ENCODE peak calls at places on chromosomes 11 and 22, in nine cellular contexts. K is heart left ventricle; C is neural crest cell; S is CD8-positive, alpha-beta T cell; Z is Panc1; I is MCF 10A; D is lower lobe of right lung; M is cardiac muscle cell; Y is endothelial cell. G is an unnamed sample.

GRCh38 chr22:47069270-47069669 is 306.8 kb downstream of the TBC1D22A start:
- DNase-seq in Z (no peak), C (no peak), D (no peak), M (no peak), K (no peak), S (no peak), I (no peak), Y (no peak), G (no peak)

GRCh38 chr11:134905966-134906955 is 494.2 kb upstream of the B3GAT1 start:
- DNase-seq in I (no peak), C (no peak), Y (no peak), M (no peak), D (no peak), K (no peak), Z (no peak), S (no peak), G (no peak)

GRCh38 chr22:41998361-41999261 is at the start of gene WBP2NL:
- DNase-seq in C (no peak), Z (peak), S (peak), K (peak), M (peak), I (no peak), D (peak), Y (no peak), G (no peak)

GRCh38 chr22:29706493-29706892 is 13.3 kb upstream of the CABP7 start:
- DNase-seq in I (no peak), Y (no peak), Z (no peak), K (no peak), M (no peak), D (no peak), C (no peak), S (no peak), G (no peak)

GRCh38 chr11:11207428-11207827 is 145.6 kb downstream of the CSNK2A3 start:
- DNase-seq in Y (no peak), D (no peak), K (no peak), S (no peak), C (no peak), Z (no peak), M (no peak), I (no peak), G (no peak)

GRCh38 chr11:1235615-1236315 is 12.9 kb downstream of the MUC5B start:
- DNase-seq in Z (no peak), K (peak), Y (no peak), M (no peak), I (no peak), S (no peak), C (no peak), D (peak), G (peak)

GRCh38 chr22:41762980-41763779 is 37.3 kb upstream of the CCDC134 start:
- DNase-seq in Z (no peak), M (peak), D (no peak), S (no peak), C (peak), Y (peak), K (no peak), I (peak), G (peak)

GRCh38 chr11:68936676-68937620 is 33.3 kb downstream of the IGHMBP2 start:
- DNase-seq in K (peak), Z (no peak), M (no peak), D (peak), S (no peak), I (no peak), C (no peak), Y (no peak), G (no peak)

GRCh38 chr11:16169541-16169940 is 186.8 kb downstream of the SOX6 start:
- DNase-seq in S (no peak), I (no peak), M (peak), K (no peak), D (no peak), Z (no peak), C (no peak), Y (no peak), G (no peak)

GRCh38 chr11:100663583-100663982 is 23.5 kb upstream of the ARHGAP42 start:
- DNase-seq in M (no peak), D (no peak), S (no peak), Z (no peak), K (no peak), Y (no peak), I (no peak), C (no peak), G (no peak)

GRCh38 chr11:126080206-126080941 is 17.7 kb upstream of the CDON start:
- DNase-seq in I (no peak), D (no peak), Y (no peak), M (peak), C (no peak), K (no peak), Z (no peak), S (no peak), G (no peak)

GRCh38 chr11:61870429-61871039 is 20.8 kb downstream of the FADS3 start:
- DNase-seq in S (no peak), Z (no peak), M (peak), I (no peak), K (no peak), D (no peak), C (no peak), Y (no peak), G (no peak)

GRCh38 chr11:59253001-59253400 is 40.3 kb upstream of the MPEG1 start:
- DNase-seq in S (no peak), I (no peak), Z (no peak), M (no peak), K (no peak), C (no peak), D (no peak), Y (no peak), G (no peak)

GRCh38 chr11:126766425-126766824 is 234.1 kb downstream of the KIRREL3 start:
- DNase-seq in Z (no peak), D (no peak), K (no peak), S (no peak), Y (no peak), I (no peak), M (no peak), C (no peak), G (no peak)

GRCh38 chr11:129828301-129828836 is 12.7 kb downstream of the TMEM45B start:
- DNase-seq in M (peak), Y (no peak), K (no peak), S (no peak), I (peak), C (no peak), D (no peak), Z (no peak), G (no peak)

GRCh38 chr11:119720311-119720710 is 8.7 kb downstream of the NECTIN1 start:
- DNase-seq in Z (no peak), K (no peak), Y (no peak), S (no peak), D (no peak), M (no peak), C (no peak), I (peak), G (no peak)

GRCh38 chr11:119722281-119722794 is 6.7 kb downstream of the NECTIN1 start:
- DNase-seq in S (no peak), M (no peak), I (no peak), C (no peak), Z (no peak), D (no peak), K (no peak), Y (no peak), G (no peak)

GRCh38 chr11:119723243-119723951 is 5.6 kb downstream of the NECTIN1 start:
- DNase-seq in Y (no peak), D (no peak), C (no peak), Z (no peak), K (no peak), M (no peak), I (no peak), S (no peak), G (no peak)

GRCh38 chr11:119723952-119724325 is 5.1 kb downstream of the NECTIN1 start:
- DNase-seq in I (no peak), D (no peak), Z (no peak), C (no peak), M (no peak), Y (no peak), S (no peak), K (no peak), G (no peak)

GRCh38 chr11:119721129-119722120 is 7.6 kb downstream of the NECTIN1 start:
- DNase-seq in D (no peak), M (no peak), Z (no peak), Y (peak), I (peak), C (peak), S (no peak), K (no peak), G (peak)
- TF ChIP-seq CTCF in D (peak), M (peak), Z (peak), Y (peak), I (peak), C (peak), S (no peak), K (peak), G (peak)

DNA sequence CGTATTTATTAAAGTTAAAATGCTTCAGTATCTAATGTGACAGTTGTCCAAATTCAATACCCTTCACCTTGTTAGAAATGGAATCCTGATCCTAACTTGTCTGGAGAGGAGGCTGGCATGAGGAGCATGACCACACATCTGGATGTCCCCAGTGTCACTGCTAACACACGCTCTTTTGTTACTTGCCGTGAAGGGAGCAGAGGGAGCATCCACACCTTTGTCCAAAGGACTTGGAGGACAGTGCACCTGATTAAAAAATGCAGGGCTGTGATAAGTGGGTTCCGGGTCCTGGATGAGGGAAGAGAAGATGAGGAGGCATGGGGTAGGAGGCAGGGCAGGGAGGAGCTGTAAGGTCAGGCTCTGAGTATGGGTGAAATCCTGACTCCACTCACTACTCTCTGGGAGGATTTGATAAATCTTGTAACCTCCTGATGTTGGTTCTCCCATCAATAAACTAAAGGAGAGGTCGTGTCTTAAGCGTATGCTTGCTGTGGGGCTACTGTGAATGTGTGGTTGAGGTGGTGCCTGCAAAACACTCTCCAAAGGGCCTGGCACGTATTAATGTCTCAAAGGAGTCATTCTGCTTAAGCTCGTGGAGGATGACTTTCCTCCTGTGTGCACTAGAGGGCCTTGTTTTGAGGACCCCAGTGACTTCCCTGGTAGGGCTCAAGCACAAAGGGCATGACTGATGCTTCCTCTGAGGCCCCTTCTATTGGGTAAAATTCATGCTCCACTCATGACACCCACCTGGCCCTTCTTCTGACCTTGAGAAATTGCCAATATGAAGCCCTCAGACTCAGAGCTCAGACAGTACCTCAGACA is 16.8 kb upstream of the IGLL5 start:
- DNase-seq in D (no peak), Y (no peak), K (no peak), Z (no peak), I (no peak), M (no peak), S (no peak), C (no peak), G (no peak)
- TF ChIP-seq CTCF in D (no peak), Y (peak), K (no peak), Z (peak), I (no peak), M (no peak), S (no peak), C (peak), G (no peak)

GRCh38 chr11:2390871-2391662 is 9.5 kb upstream of the TSSC4 start:
- DNase-seq in Y (no peak), K (no peak), M (peak), I (no peak), S (no peak), C (no peak), Z (no peak), D (no peak), G (no peak)
- TF ChIP-seq CTCF in Y (no peak), K (no peak), M (no peak), I (no peak), S (no peak), C (no peak), Z (no peak), D (no peak), G (no peak)

DNA sequence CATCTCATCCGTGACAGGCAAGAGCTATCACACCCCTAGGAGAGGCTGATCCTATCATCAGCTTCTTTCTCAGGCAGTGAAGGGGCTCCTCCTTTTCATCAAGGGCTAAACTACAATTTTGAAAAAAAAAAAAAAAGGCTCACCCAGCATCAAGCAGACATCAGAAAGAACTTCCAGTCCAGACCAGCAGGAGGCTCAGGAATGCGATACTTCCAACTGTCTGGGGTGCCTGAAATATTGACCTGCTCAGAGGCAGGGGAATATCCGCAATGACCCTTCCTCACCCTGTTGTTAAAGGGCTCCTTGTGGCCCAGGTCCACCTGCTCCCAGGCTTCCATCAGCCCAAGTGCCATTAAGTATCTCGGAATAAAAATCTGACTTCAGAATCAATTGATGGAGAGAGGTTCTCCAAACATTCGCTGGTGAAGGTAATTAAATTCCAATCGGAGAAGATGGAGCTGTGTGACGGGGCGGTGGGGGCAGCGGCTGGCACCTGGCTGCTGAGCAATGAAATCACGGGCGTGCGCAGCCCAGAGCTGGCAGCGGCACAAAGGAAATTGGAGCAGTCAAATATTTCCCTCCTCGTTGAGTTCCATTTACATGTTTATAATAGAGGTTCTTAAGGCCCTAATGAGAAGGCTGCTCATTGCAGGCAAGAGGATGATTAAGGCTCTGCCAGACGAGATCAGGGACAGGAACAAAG is 68.9 kb upstream of the THY1 start:
- DNase-seq in Z (no peak), M (peak), S (no peak), K (no peak), C (no peak), I (no peak), Y (peak), D (no peak), G (no peak)
- TF ChIP-seq CTCF in Z (no peak), M (peak), S (no peak), K (no peak), C (peak), I (peak), Y (peak), D (no peak), G (peak)

GRCh38 chr11:33863418-33864172 is 28.3 kb downstream of the LMO2 start:
- DNase-seq in S (no peak), C (no peak), Y (no peak), M (no peak), K (no peak), D (no peak), I (no peak), Z (no peak), G (no peak)
- TF ChIP-seq CTCF in S (no peak), C (no peak), Y (no peak), M (no peak), K (no peak), D (no peak), I (no peak), Z (peak), G (no peak)

GRCh38 chr11:44957051-44957515 is 6.4 kb upstream of the TP53I11 start:
- DNase-seq in Z (no peak), C (peak), S (no peak), M (peak), I (no peak), Y (no peak), K (no peak), D (no peak), G (peak)

GRCh38 chr11:44952500-44953260 is 2.0 kb upstream of the TP53I11 start:
- DNase-seq in M (no peak), Z (no peak), Y (no peak), I (no peak), S (no peak), D (no peak), C (no peak), K (no peak), G (no peak)

GRCh38 chr11:44952082-44952481 is 1.4 kb upstream of the TP53I11 start:
- DNase-seq in Y (no peak), S (no peak), C (no peak), K (no peak), Z (no peak), I (no peak), D (no peak), M (no peak), G (no peak)

GRCh38 chr11:44955019-44955738 is 4.5 kb upstream of the TP53I11 start:
- DNase-seq in I (peak), S (no peak), Z (no peak), K (peak), Y (peak), C (no peak), D (peak), M (peak), G (no peak)

GRCh38 chr11:44954051-44954906 is 3.6 kb upstream of the TP53I11 start:
- DNase-seq in Z (no peak), K (no peak), D (no peak), S (no peak), C (no peak), M (no peak), I (no peak), Y (no peak), G (no peak)
- TF ChIP-seq CTCF in Z (no peak), K (no peak), D (no peak), S (no peak), C (no peak), M (no peak), I (no peak), Y (no peak), G (no peak)

DNA sequence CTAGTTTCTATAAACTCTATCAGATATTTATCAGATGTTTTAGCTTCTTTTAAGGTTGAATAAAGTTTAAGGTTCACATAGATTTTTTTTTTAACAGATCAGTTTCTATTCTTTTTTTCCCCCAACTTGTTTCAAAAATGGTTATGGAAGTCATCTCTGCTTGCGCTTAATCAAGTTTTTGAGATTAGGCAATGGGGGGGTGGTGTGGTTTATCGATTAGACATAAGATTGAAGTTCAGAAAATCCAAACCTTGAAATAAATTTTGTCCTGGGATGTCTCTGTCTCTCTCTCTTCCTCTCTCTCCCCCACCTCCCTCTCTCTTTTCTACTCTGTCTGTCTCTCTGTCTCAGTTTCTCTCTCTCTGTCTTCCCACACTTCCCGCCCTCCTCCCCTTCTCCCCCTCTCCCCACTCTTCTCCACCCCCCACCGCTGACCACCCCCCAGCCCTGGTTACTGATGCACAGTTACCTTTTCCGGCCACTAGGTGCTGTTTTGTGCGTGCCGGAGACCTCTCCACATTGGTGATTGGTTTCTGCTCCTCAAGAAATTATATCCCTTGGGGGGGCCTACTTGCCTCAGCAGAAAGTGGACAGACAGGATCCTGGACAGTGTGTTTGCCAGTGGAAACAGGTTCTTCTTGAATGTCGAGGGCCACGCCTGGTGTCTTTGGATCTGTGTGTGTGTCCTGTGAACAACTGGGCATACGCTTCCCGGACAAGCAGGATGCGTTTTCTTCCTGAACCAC is 29.7 kb upstream of the ANO1 start:
- DNase-seq in S (no peak), I (peak), M (no peak), Y (peak), D (no peak), C (no peak), Z (no peak), K (no peak), G (no peak)
- TF ChIP-seq CTCF in S (no peak), I (peak), M (peak), Y (peak), D (no peak), C (peak), Z (peak), K (no peak), G (no peak)

DNA sequence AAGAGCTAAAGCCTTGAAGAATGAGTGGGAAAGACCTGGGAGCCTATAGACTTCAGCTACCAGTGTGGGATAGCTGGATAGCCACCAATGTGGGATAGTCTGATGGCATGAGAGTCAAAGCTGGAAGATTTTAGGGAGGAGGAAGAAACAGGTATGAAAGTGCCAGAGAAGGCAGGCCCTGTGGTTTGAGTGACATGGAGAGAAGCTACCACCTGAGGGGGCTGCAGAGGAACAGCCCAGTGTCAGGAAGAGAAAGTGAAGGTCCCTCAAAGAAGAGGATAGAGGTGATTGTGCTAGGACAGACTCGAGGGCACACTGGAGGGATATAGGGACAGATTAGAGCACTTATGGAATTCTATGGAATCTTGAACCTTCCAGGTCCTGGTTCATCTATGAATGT is 23.1 kb upstream of the PAX6 start:
- DNase-seq in C (no peak), K (no peak), M (no peak), Y (no peak), Z (no peak), I (no peak), S (no peak), D (no peak), G (no peak)
- TF ChIP-seq CTCF in C (no peak), K (no peak), M (no peak), Y (no peak), Z (no peak), I (no peak), S (no peak), D (no peak), G (no peak)

GRCh38 chr22:45090364-45090960 is 73.3 kb upstream of the NUP50 start:
- DNase-seq in D (no peak), M (peak), Y (no peak), C (peak), Z (no peak), K (no peak), I (no peak), S (no peak), G (no peak)
- TF ChIP-seq CTCF in D (no peak), M (no peak), Y (no peak), C (peak), Z (no peak), K (no peak), I (no peak), S (no peak), G (no peak)

G was measured in glutamatergic neuron.